ENCODE peak calls at places on chromosomes 2 and 18, in six cellular contexts. G, X, Q, C, A and H are unnamed samples.
A peak's percentile ranks its signal among the peaks of the same experiment; 100 is the strongest.

GRCh38 chr2:55010149-55010591 is 40.1 kb downstream of the RTN4 start:
- DNase-seq in G (peak; percentile 47), X (peak; percentile 52), Q (peak; percentile 34), C (no peak), A (no peak), H (peak; percentile 78)

GRCh38 chr18:33833847-33834246 is 255.8 kb downstream of the ASXL3 start:
- DNase-seq in G (no peak), X (no peak), Q (no peak), C (no peak), A (no peak), H (no peak)

GRCh38 chr2:184562532-184562931 is 35.8 kb upstream of the ZNF804A start:
- DNase-seq in G (peak; percentile 69), X (peak; percentile 82), Q (peak; percentile 19), C (no peak), A (no peak), H (no peak)

GRCh38 chr2:98134601-98135000 is 47.6 kb downstream of the VWA3B start:
- DNase-seq in G (no peak), X (peak; percentile 17), Q (no peak), C (no peak), A (no peak), H (no peak)

GRCh38 chr2:222445226-222445625 is 20.9 kb downstream of the SGPP2 start:
- DNase-seq in G (no peak), X (no peak), Q (no peak), C (no peak), A (no peak), H (no peak)

GRCh38 chr2:225763711-225764110 is 364.2 kb downstream of the NYAP2 start:
- DNase-seq in G (no peak), X (no peak), Q (no peak), C (no peak), A (no peak), H (no peak)

GRCh38 chr18:25350561-25351201 is 1.3 kb downstream of the ZNF521 start:
- DNase-seq in G (peak; percentile 84), X (peak; percentile 42), Q (peak; percentile 65), C (no peak), A (no peak), H (peak; percentile 45)

GRCh38 chr2:74817333-74817732 is 16.6 kb upstream of the HK2 start:
- DNase-seq in G (no peak), X (no peak), Q (no peak), C (no peak), A (no peak), H (no peak)

GRCh38 chr18:59621027-59621426 is 76.2 kb downstream of the CCBE1 start:
- DNase-seq in G (no peak), X (peak; percentile 66), Q (peak; percentile 61), C (no peak), A (no peak), H (no peak)

GRCh38 chr2:96117701-96118588 is 1.6 kb upstream of the ADRA2B start:
- DNase-seq in G (no peak), X (no peak), Q (no peak), C (no peak), A (no peak), H (no peak)

GRCh38 chr2:67886423-67886822 is 176.4 kb downstream of the C1D start:
- DNase-seq in G (no peak), X (no peak), Q (no peak), C (no peak), A (no peak), H (no peak)

GRCh38 chr2:72278046-72278445 is 130.4 kb upstream of the CYP26B1 start:
- DNase-seq in G (peak; percentile 78), X (peak; percentile 90), Q (peak; percentile 79), C (no peak), A (no peak), H (no peak)

GRCh38 chr2:213279961-213280360 is 4.3 kb upstream of the SPAG16 start:
- DNase-seq in G (peak; percentile 78), X (no peak), Q (no peak), C (no peak), A (no peak), H (no peak)

GRCh38 chr2:30963184-30963583 is 155.9 kb upstream of the CAPN13 start:
- DNase-seq in G (no peak), X (no peak), Q (no peak), C (no peak), A (no peak), H (no peak)

GRCh38 chr2:96073170-96073775 is 38.6 kb upstream of the GPAT2 start:
- DNase-seq in G (no peak), X (no peak), Q (no peak), C (no peak), A (no peak), H (no peak)

GRCh38 chr2:164697688-164698290 is 76.5 kb upstream of the GRB14 start:
- DNase-seq in G (peak; percentile 53), X (peak; percentile 7), Q (no peak), C (no peak), A (no peak), H (no peak)

GRCh38 chr2:120935339-120936313 is 200.0 kb downstream of the GLI2 start:
- DNase-seq in G (peak; percentile 76), X (peak; percentile 84), Q (peak; percentile 74), C (no peak), A (no peak), H (no peak)

GRCh38 chr2:78775291-78775690 is 250.2 kb upstream of the REG3G start:
- DNase-seq in G (no peak), X (no peak), Q (no peak), C (no peak), A (no peak), H (no peak)

GRCh38 chr18:36809590-36810381 is 19.0 kb downstream of the TPGS2 start:
- DNase-seq in G (peak; percentile 92), X (peak; percentile 63), Q (peak; percentile 79), C (peak; percentile 45), A (no peak), H (peak; percentile 42)

GRCh38 chr2:177306550-177306949 is 42.0 kb upstream of the NFE2L2 start:
- DNase-seq in G (no peak), X (no peak), Q (no peak), C (no peak), A (no peak), H (peak; percentile 41)

GRCh38 chr2:188475945-188476344 is 184.3 kb downstream of the GULP1 start:
- DNase-seq in G (peak; percentile 74), X (peak; percentile 87), Q (peak; percentile 62), C (no peak), A (no peak), H (no peak)

GRCh38 chr2:233413529-233414272 is 59.4 kb downstream of the DGKD start:
- DNase-seq in G (peak; percentile 91), X (no peak), Q (peak; percentile 46), C (peak; percentile 9), A (no peak), H (peak; percentile 42)

GRCh38 chr2:133123393-133123792 is 444.9 kb downstream of the NCKAP5 start:
- DNase-seq in G (no peak), X (no peak), Q (no peak), C (no peak), A (no peak), H (no peak)

GRCh38 chr2:11203480-11203879 is 48.2 kb downstream of the SLC66A3 start:
- DNase-seq in G (peak; percentile 45), X (peak; percentile 50), Q (peak; percentile 69), C (no peak), A (no peak), H (no peak)

GRCh38 chr2:75772908-75773630 is 62.4 kb upstream of the GCFC2 start:
- DNase-seq in G (no peak), X (no peak), Q (no peak), C (no peak), A (no peak), H (no peak)

GRCh38 chr18:8660316-8660715 is 45.0 kb upstream of the MTCL1 start:
- DNase-seq in G (no peak), X (peak; percentile 22), Q (peak; percentile 18), C (no peak), A (no peak), H (no peak)

GRCh38 chr2:231604101-231604684 is 11.5 kb downstream of the TEX44 start:
- DNase-seq in G (no peak), X (no peak), Q (no peak), C (no peak), A (no peak), H (peak; percentile 94)

GRCh38 chr2:210309546-210310233 is 5.3 kb downstream of the MYL1 start:
- DNase-seq in G (no peak), X (no peak), Q (no peak), C (no peak), A (no peak), H (no peak)

GRCh38 chr2:207768891-207769596 is 662 bp downstream of the FZD5 start:
- DNase-seq in G (peak; percentile 39), X (no peak), Q (no peak), C (no peak), A (no peak), H (no peak)

GRCh38 chr2:239697765-239698164 is 296.9 kb upstream of the HDAC4 start:
- DNase-seq in G (no peak), X (no peak), Q (no peak), C (no peak), A (no peak), H (peak; percentile 31)

GRCh38 chr18:6593142-6593889 is 136.2 kb upstream of the ARHGAP28 start:
- DNase-seq in G (no peak), X (no peak), Q (no peak), C (no peak), A (no peak), H (no peak)